ENCODE peak calls at places on chromosomes 3 and 15, in eight cellular contexts. One of them, this sample, is unnamed.

GRCh38 chr3:36649078-36649477 is 115.3 kb downstream of the DCLK3 start:
- DNase-seq in neural progenitor cell: no peak
- DNase-seq in tibial nerve: no peak
- DNase-seq in HepG2: no peak
- DNase-seq in mesendoderm: no peak
- DNase-seq in GM12878: no peak
- DNase-seq in tibial artery: no peak
- DNase-seq in Peyer's patch: no peak
- DNase-seq in this sample: no peak

GRCh38 chr3:169835533-169835932 is 22.8 kb upstream of the LRRC34 start:
- DNase-seq in mesendoderm: no peak
- DNase-seq in HepG2: no peak
- DNase-seq in tibial nerve: no peak
- DNase-seq in GM12878: no peak
- DNase-seq in Peyer's patch: no peak
- DNase-seq in tibial artery: no peak
- DNase-seq in neural progenitor cell: no peak
- DNase-seq in this sample: no peak

GRCh38 chr3:113428581-113428980 is 12.7 kb downstream of the CFAP44 start:
- DNase-seq in tibial nerve: no peak
- DNase-seq in mesendoderm: no peak
- DNase-seq in GM12878: no peak
- DNase-seq in Peyer's patch: no peak
- DNase-seq in HepG2: no peak
- DNase-seq in tibial artery: no peak
- DNase-seq in neural progenitor cell: no peak
- DNase-seq in this sample: no peak

GRCh38 chr3:136513367-136513766 is 238.8 kb downstream of the STAG1 start:
- DNase-seq in Peyer's patch: no peak
- DNase-seq in tibial artery: no peak
- DNase-seq in GM12878: no peak
- DNase-seq in tibial nerve: no peak
- DNase-seq in mesendoderm: no peak
- DNase-seq in neural progenitor cell: no peak
- DNase-seq in HepG2: no peak
- DNase-seq in this sample: no peak

GRCh38 chr3:98513136-98513535 is 9.6 kb downstream of the CLDND1 start:
- DNase-seq in tibial nerve: no peak
- DNase-seq in tibial artery: no peak
- DNase-seq in HepG2: no peak
- DNase-seq in neural progenitor cell: no peak
- DNase-seq in GM12878: no peak
- DNase-seq in mesendoderm: no peak
- DNase-seq in Peyer's patch: no peak
- DNase-seq in this sample: no peak

GRCh38 chr3:191148131-191148530 is 50.9 kb upstream of the OSTN start:
- DNase-seq in tibial nerve: no peak
- DNase-seq in mesendoderm: no peak
- DNase-seq in GM12878: no peak
- DNase-seq in Peyer's patch: no peak
- DNase-seq in HepG2: no peak
- DNase-seq in tibial artery: no peak
- DNase-seq in neural progenitor cell: no peak
- DNase-seq in this sample: no peak

GRCh38 chr3:58150800-58151199 is 60.0 kb downstream of the DNASE1L3 start:
- DNase-seq in neural progenitor cell: no peak
- DNase-seq in HepG2: no peak
- DNase-seq in tibial nerve: no peak
- DNase-seq in tibial artery: no peak
- DNase-seq in GM12878: no peak
- DNase-seq in mesendoderm: no peak
- DNase-seq in Peyer's patch: no peak
- DNase-seq in this sample: peak; percentile 14

GRCh38 chr3:30475038-30475808 is 131.2 kb upstream of the TGFBR2 start:
- DNase-seq in Peyer's patch: no peak
- DNase-seq in mesendoderm: peak; percentile 4
- DNase-seq in HepG2: no peak
- DNase-seq in neural progenitor cell: no peak
- DNase-seq in tibial nerve: no peak
- DNase-seq in GM12878: peak; percentile 25
- DNase-seq in tibial artery: no peak
- DNase-seq in this sample: no peak

GRCh38 chr15:85137507-85138175 is 156.0 kb downstream of the PDE8A start:
- DNase-seq in GM12878: no peak
- DNase-seq in tibial nerve: no peak
- DNase-seq in Peyer's patch: no peak
- DNase-seq in mesendoderm: peak; percentile 32
- DNase-seq in HepG2: no peak
- DNase-seq in tibial artery: no peak
- DNase-seq in neural progenitor cell: peak; percentile 44
- DNase-seq in this sample: peak; percentile 93

GRCh38 chr3:21041621-21042020 is 709.4 kb downstream of the ZNF385D start:
- DNase-seq in Peyer's patch: no peak
- DNase-seq in mesendoderm: no peak
- DNase-seq in tibial artery: no peak
- DNase-seq in neural progenitor cell: no peak
- DNase-seq in HepG2: no peak
- DNase-seq in GM12878: no peak
- DNase-seq in tibial nerve: no peak
- DNase-seq in this sample: no peak

GRCh38 chr3:46695962-46696922 is 2.8 kb upstream of the ALS2CL start:
- DNase-seq in HepG2: no peak
- DNase-seq in GM12878: no peak
- DNase-seq in Peyer's patch: no peak
- DNase-seq in neural progenitor cell: no peak
- DNase-seq in tibial artery: peak; percentile 57
- DNase-seq in mesendoderm: no peak
- DNase-seq in tibial nerve: no peak
- DNase-seq in this sample: no peak

GRCh38 chr3:170603770-170604510 is 18.1 kb upstream of the SLC7A14 start:
- DNase-seq in tibial artery: no peak
- DNase-seq in Peyer's patch: no peak
- DNase-seq in HepG2: no peak
- DNase-seq in neural progenitor cell: no peak
- DNase-seq in tibial nerve: no peak
- DNase-seq in GM12878: no peak
- DNase-seq in mesendoderm: no peak
- DNase-seq in this sample: no peak

GRCh38 chr3:174618368-174618767 is 240.8 kb upstream of the NAALADL2 start:
- DNase-seq in tibial nerve: no peak
- DNase-seq in GM12878: no peak
- DNase-seq in HepG2: no peak
- DNase-seq in tibial artery: no peak
- DNase-seq in neural progenitor cell: no peak
- DNase-seq in mesendoderm: no peak
- DNase-seq in Peyer's patch: no peak
- DNase-seq in this sample: no peak

GRCh38 chr3:152113992-152114651 is 154.6 kb upstream of the MBNL1 start:
- DNase-seq in Peyer's patch: no peak
- DNase-seq in GM12878: no peak
- DNase-seq in HepG2: no peak
- DNase-seq in neural progenitor cell: no peak
- DNase-seq in mesendoderm: no peak
- DNase-seq in tibial nerve: no peak
- DNase-seq in tibial artery: no peak
- DNase-seq in this sample: no peak

GRCh38 chr3:41265823-41266273 is 66.5 kb downstream of the CTNNB1 start:
- DNase-seq in GM12878: no peak
- DNase-seq in tibial nerve: no peak
- DNase-seq in HepG2: peak; percentile 96
- DNase-seq in mesendoderm: no peak
- DNase-seq in Peyer's patch: no peak
- DNase-seq in tibial artery: no peak
- DNase-seq in neural progenitor cell: no peak
- DNase-seq in this sample: no peak

GRCh38 chr15:66907826-66908502 is 157.4 kb upstream of the SMAD3 start:
- DNase-seq in tibial artery: peak; percentile 73
- DNase-seq in Peyer's patch: peak; percentile 62
- DNase-seq in GM12878: peak; percentile 39
- DNase-seq in HepG2: peak; percentile 56
- DNase-seq in neural progenitor cell: no peak
- DNase-seq in tibial nerve: no peak
- DNase-seq in mesendoderm: no peak
- DNase-seq in this sample: no peak

GRCh38 chr3:152842423-152842822 is 7.5 kb downstream of the P2RY1 start:
- DNase-seq in tibial nerve: no peak
- DNase-seq in neural progenitor cell: no peak
- DNase-seq in HepG2: no peak
- DNase-seq in mesendoderm: no peak
- DNase-seq in tibial artery: no peak
- DNase-seq in GM12878: no peak
- DNase-seq in Peyer's patch: no peak
- DNase-seq in this sample: peak; percentile 53

GRCh38 chr15:60478633-60479360 is at the start of gene ICE2:
- DNase-seq in tibial artery: peak; percentile 95
- DNase-seq in mesendoderm: peak; percentile 98
- DNase-seq in neural progenitor cell: peak; percentile 96
- DNase-seq in HepG2: peak; percentile 89
- DNase-seq in Peyer's patch: peak; percentile 99
- DNase-seq in GM12878: peak; percentile 81
- DNase-seq in tibial nerve: peak; percentile 92
- DNase-seq in this sample: peak; percentile 95

GRCh38 chr15:60477991-60478632 is 830 bp downstream of the ICE2 start:
- DNase-seq in GM12878: peak; percentile 15
- DNase-seq in tibial artery: no peak
- DNase-seq in Peyer's patch: no peak
- DNase-seq in tibial nerve: no peak
- DNase-seq in mesendoderm: peak; percentile 68
- DNase-seq in HepG2: peak; percentile 21
- DNase-seq in neural progenitor cell: peak; percentile 9
- DNase-seq in this sample: no peak

GRCh38 chr15:60476713-60477112 is 2.2 kb downstream of the ICE2 start:
- DNase-seq in Peyer's patch: no peak
- DNase-seq in tibial artery: no peak
- DNase-seq in tibial nerve: no peak
- DNase-seq in mesendoderm: no peak
- DNase-seq in HepG2: peak; percentile 71
- DNase-seq in neural progenitor cell: peak; percentile 8
- DNase-seq in GM12878: no peak
- DNase-seq in this sample: no peak

GRCh38 chr15:60479361-60479684 is 381 bp upstream of the ICE2 start:
- DNase-seq in tibial artery: no peak
- DNase-seq in GM12878: no peak
- DNase-seq in tibial nerve: no peak
- DNase-seq in Peyer's patch: no peak
- DNase-seq in HepG2: no peak
- DNase-seq in mesendoderm: no peak
- DNase-seq in neural progenitor cell: no peak
- DNase-seq in this sample: no peak

DNA sequence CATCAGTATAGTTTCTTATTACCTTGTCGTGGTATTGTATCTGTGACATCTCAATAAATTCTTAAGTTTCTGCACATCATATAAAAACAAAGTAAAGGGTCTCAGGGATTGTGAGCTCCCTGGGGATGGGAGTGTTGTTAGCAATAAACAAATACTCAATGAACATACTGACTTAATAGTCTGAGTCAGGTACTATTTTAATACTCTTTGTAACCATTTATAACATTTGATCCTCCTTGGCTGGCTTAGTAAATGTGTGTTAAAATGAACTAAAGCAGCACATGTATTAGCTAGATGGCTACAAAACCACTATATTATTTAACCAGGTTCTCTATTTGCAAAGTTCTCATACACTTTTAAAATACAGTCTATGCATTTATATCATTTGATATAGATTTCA is 1.8 kb downstream of the ICE2 start:
- DNase-seq in HepG2: no peak
- DNase-seq in mesendoderm: no peak
- DNase-seq in tibial artery: no peak
- DNase-seq in GM12878: no peak
- DNase-seq in tibial nerve: no peak
- DNase-seq in neural progenitor cell: no peak
- DNase-seq in Peyer's patch: no peak
- DNase-seq in this sample: no peak
- H3K4me3 ChIP-seq in HepG2: peak overlapping the region; percentile 90
- H3K4me3 ChIP-seq in mesendoderm: no peak overlapping the region
- H3K4me3 ChIP-seq in tibial artery: no peak overlapping the region
- H3K4me3 ChIP-seq in GM12878: peak overlapping the region; percentile 88
- H3K4me3 ChIP-seq in tibial nerve: no peak overlapping the region
- H3K4me3 ChIP-seq in neural progenitor cell: peak overlapping the region; percentile 82
- H3K4me3 ChIP-seq in Peyer's patch: no peak overlapping the region
- H3K4me3 ChIP-seq in this sample: no peak overlapping the region

GRCh38 chr3:52136513-52136912 is 17.7 kb downstream of the POC1A start:
- DNase-seq in tibial artery: peak; percentile 81
- DNase-seq in GM12878: no peak
- DNase-seq in neural progenitor cell: no peak
- DNase-seq in tibial nerve: no peak
- DNase-seq in Peyer's patch: no peak
- DNase-seq in HepG2: no peak
- DNase-seq in mesendoderm: no peak
- DNase-seq in this sample: no peak
- H3K27ac ChIP-seq in tibial artery: peak overlapping the region; percentile 21
- H3K27ac ChIP-seq in GM12878: no peak overlapping the region
- H3K27ac ChIP-seq in neural progenitor cell: no peak overlapping the region
- H3K27ac ChIP-seq in tibial nerve: no peak overlapping the region
- H3K27ac ChIP-seq in Peyer's patch: no peak overlapping the region
- H3K27ac ChIP-seq in HepG2: no peak overlapping the region
- H3K27ac ChIP-seq in mesendoderm: no peak overlapping the region
- H3K27ac ChIP-seq in this sample: no peak overlapping the region

DNA sequence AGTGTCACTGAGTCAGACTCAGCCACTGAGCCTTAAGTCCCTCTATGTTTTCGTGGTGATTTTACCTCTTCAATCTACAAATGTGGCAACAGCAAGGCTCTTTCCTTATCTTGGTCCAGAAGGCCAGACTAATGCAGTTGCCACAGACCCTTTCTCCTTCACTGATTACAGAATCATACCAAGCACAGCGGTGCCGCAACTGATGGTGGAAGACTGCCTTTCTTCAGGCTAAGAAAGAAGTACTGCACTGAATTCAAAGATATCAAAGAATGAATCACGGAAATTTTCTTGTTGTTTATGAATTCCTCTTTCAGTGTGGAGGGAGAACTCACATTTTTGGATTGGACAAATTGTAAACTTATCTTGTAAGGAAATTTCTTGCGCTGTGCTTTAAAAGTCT is 18.6 kb downstream of the DCP1A start:
- DNase-seq in tibial artery: no peak
- DNase-seq in tibial nerve: no peak
- DNase-seq in Peyer's patch: no peak
- DNase-seq in HepG2: no peak
- DNase-seq in mesendoderm: peak; percentile 49
- DNase-seq in neural progenitor cell: no peak
- DNase-seq in GM12878: no peak
- DNase-seq in this sample: no peak
- H3K36me3 ChIP-seq in tibial artery: peaks cover 5% of the 10 kb centered on the region
- H3K36me3 ChIP-seq in tibial nerve: peaks cover 48% of the 10 kb centered on the region
- H3K36me3 ChIP-seq in Peyer's patch: no peaks in the 10 kb centered on the region
- H3K36me3 ChIP-seq in HepG2: peaks cover 5% of the 10 kb centered on the region
- H3K36me3 ChIP-seq in mesendoderm: no peaks in the 10 kb centered on the region
- H3K36me3 ChIP-seq in neural progenitor cell: no peaks in the 10 kb centered on the region
- H3K36me3 ChIP-seq in GM12878: no peaks in the 10 kb centered on the region
- H3K36me3 ChIP-seq in this sample: peaks cover 24% of the 10 kb centered on the region

GRCh38 chr15:45469027-45469426 is 53.5 kb downstream of the SLC30A4 start:
- DNase-seq in Peyer's patch: no peak
- DNase-seq in neural progenitor cell: no peak
- DNase-seq in HepG2: no peak
- DNase-seq in tibial nerve: no peak
- DNase-seq in GM12878: no peak
- DNase-seq in tibial artery: no peak
- DNase-seq in mesendoderm: no peak
- DNase-seq in this sample: no peak
- H3K4me3 ChIP-seq in Peyer's patch: no peak overlapping the region
- H3K4me3 ChIP-seq in neural progenitor cell: no peak overlapping the region
- H3K4me3 ChIP-seq in HepG2: no peak overlapping the region
- H3K4me3 ChIP-seq in tibial nerve: no peak overlapping the region
- H3K4me3 ChIP-seq in GM12878: no peak overlapping the region
- H3K4me3 ChIP-seq in tibial artery: no peak overlapping the region
- H3K4me3 ChIP-seq in mesendoderm: no peak overlapping the region
- H3K4me3 ChIP-seq in this sample: no peak overlapping the region

This sample was measured in WERI-Rb-1.